ENCODE peak calls at places on chromosomes 12 and 14, in four cellular contexts. T is stomach, O is endodermal cell, V is tibial artery. N is an unnamed sample.

GRCh38 chr12:129531004-129531403 is 372.8 kb downstream of the TMEM132D start:
- DNase-seq in T (peak), O (peak), V (no peak), N (peak)

GRCh38 chr12:11840350-11840749 is 190.9 kb downstream of the ETV6 start:
- DNase-seq in T (no peak), O (peak), V (no peak), N (no peak)

GRCh38 chr12:116598341-116599284 is 39.4 kb downstream of the MAP1LC3B2 start:
- DNase-seq in T (no peak), O (peak), V (no peak), N (no peak)

GRCh38 chr14:69695664-69696527 is 71.0 kb upstream of the SRSF5 start:
- DNase-seq in T (peak), O (peak), V (no peak), N (no peak)

GRCh38 chr14:30227871-30228270 is 300.2 kb upstream of the PRKD1 start:
- DNase-seq in T (no peak), O (no peak), V (peak), N (no peak)

GRCh38 chr12:16972923-16973770 is 367.2 kb upstream of the LMO3 start:
- DNase-seq in T (no peak), O (no peak), V (no peak), N (no peak)

GRCh38 chr12:71840226-71840847 is 778 bp downstream of the TBC1D15 start:
- DNase-seq in T (no peak), O (no peak), V (no peak), N (peak)

GRCh38 chr14:54683882-54684794 is 117.2 kb downstream of the SAMD4A start:
- DNase-seq in T (no peak), O (peak), V (peak), N (peak)

GRCh38 chr12:50620050-50620974 is 115.5 kb downstream of the DIP2B start:
- DNase-seq in T (no peak), O (peak), V (no peak), N (peak)

GRCh38 chr12:46699986-46700385 is 125.8 kb downstream of the SLC38A4 start:
- DNase-seq in T (no peak), O (no peak), V (no peak), N (no peak)

GRCh38 chr12:15522574-15523187 is 200.4 kb downstream of the PTPRO start:
- DNase-seq in T (no peak), O (no peak), V (no peak), N (peak)

GRCh38 chr14:53304726-53305381 is 151.7 kb upstream of the DDHD1 start:
- DNase-seq in T (no peak), O (no peak), V (no peak), N (no peak)

GRCh38 chr14:89302396-89302950 is 114.6 kb downstream of the FOXN3 start:
- DNase-seq in T (no peak), O (no peak), V (peak), N (no peak)

GRCh38 chr14:98138666-98139065 is 1133.3 kb downstream of the BCL11B start:
- DNase-seq in T (no peak), O (peak), V (no peak), N (peak)

GRCh38 chr12:89461649-89462612 is 62.7 kb downstream of the GALNT4 start:
- DNase-seq in T (no peak), O (no peak), V (no peak), N (peak)

GRCh38 chr12:114096461-114096860 is 130.3 kb upstream of the RBM19 start:
- DNase-seq in T (no peak), O (no peak), V (no peak), N (no peak)

GRCh38 chr12:116982721-116983502 is 72.2 kb downstream of the FBXW8 start:
- DNase-seq in T (no peak), O (peak), V (peak), N (no peak)

GRCh38 chr12:78177298-78177697 is 346.6 kb downstream of the NAV3 start:
- DNase-seq in T (no peak), O (no peak), V (no peak), N (no peak)

GRCh38 chr12:12468575-12468974 is 94.1 kb downstream of the DUSP16 start:
- DNase-seq in T (no peak), O (no peak), V (no peak), N (no peak)

GRCh38 chr12:43113153-43113552 is 438.9 kb downstream of the ADAMTS20 start:
- DNase-seq in T (no peak), O (no peak), V (no peak), N (peak)

GRCh38 chr12:6792522-6793201 is 3.3 kb downstream of the CD4 start:
- DNase-seq in T (no peak), O (no peak), V (peak), N (no peak)
- H3K4me3 ChIP-seq in T (peak), O (no peak), V (no peak), N (no peak)

GRCh38 chr14:20435454-20436362 is at the start of gene KLHL33:
- DNase-seq in T (no peak), O (no peak), V (no peak), N (peak)
- H3K4me3 ChIP-seq in T (peak), O (no peak), V (peak), N (peak)

GRCh38 chr14:74571441-74571841 is 40.6 kb downstream of the LTBP2 start:
- DNase-seq in T (no peak), O (no peak), V (no peak), N (no peak)

GRCh38 chr14:74571901-74572828 is 39.9 kb downstream of the LTBP2 start:
- DNase-seq in T (no peak), O (no peak), V (no peak), N (no peak)

GRCh38 chr14:74573421-74574091 is 38.5 kb downstream of the LTBP2 start:
- DNase-seq in T (no peak), O (peak), V (no peak), N (peak)

GRCh38 chr14:74574092-74574438 is 38.0 kb downstream of the LTBP2 start:
- DNase-seq in T (no peak), O (no peak), V (no peak), N (no peak)

DNA sequence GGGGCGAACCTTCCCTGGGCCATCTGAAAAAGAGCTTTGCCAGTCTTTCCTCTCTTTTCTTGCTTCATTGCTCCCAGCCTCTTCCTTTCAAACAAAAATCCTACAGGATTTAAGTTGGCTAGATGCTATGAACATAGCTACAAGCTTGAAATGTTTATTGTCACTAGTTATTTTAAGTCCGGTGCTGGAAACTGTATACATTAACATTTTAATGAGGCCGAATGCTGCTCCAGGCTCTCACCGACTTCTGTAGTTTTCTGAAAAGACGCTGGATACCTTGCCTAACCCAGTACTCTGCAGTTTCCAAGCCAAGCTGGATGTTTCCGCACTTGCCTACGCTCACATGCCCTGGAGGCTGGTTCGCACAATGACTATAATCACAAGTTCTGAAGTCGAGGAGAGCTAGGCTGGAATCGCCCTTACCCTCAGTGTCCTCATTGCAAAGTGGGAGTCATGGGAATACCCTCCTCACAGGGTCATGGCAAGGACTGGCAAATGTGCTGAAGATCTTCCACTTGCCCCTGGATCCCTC is 39.1 kb downstream of the LTBP2 start:
- DNase-seq in T (no peak), O (no peak), V (no peak), N (no peak)
- H3K4me3 ChIP-seq in T (no peak), O (no peak), V (peak), N (no peak)

GRCh38 chr14:22822017-22822618 is 6.9 kb upstream of the SLC7A7 start:
- DNase-seq in T (no peak), O (peak), V (no peak), N (peak)
- H3K4me3 ChIP-seq in T (peak), O (peak), V (peak), N (peak)

DNA sequence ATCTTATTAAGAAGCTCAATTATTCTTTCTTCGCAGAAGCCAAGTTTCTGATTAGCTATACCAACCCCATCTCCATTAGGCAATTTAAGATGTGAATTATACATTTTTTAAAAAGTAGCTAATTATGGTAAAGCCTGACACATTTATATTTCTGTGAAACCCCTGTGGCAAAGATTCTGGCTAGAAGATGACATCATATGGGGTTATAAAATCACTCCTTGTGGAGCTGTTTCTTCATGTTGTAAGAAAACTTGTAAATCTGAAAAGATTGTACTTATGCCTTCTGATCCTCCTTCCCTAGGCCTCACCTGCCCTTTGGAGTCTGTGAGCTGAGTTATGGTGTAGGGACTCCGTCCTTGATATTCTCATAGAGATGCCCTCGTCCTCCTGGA is 78.1 kb downstream of the CHST11 start:
- DNase-seq in T (no peak), O (no peak), V (no peak), N (no peak)
- H3K4me3 ChIP-seq in T (no peak), O (no peak), V (no peak), N (no peak)

N was measured in GM23338.